ENCODE peak calls at places on chromosomes 6 and 20, in eight cellular contexts. V is GM12865, G is fibroblast of the aortic adventitia, F is lower lobe of right lung, Z is endothelial cell, N is MCF 10A, Q is prostate gland, M is foreskin fibroblast. J is an unnamed sample.
A peak's percentile ranks its signal among the peaks of the same experiment; 100 is the strongest.

GRCh38 chr20:47795214-47795667 is 10.0 kb upstream of the SULF2 start:
- DNase-seq in G (no peak), Q (peak; percentile 88), N (peak; percentile 99), Z (no peak), M (no peak), F (peak; percentile 38), V (no peak), J (no peak)

GRCh38 chr6:108107102-108107501 is 32.6 kb upstream of the OSTM1 start:
- DNase-seq in Z (no peak), M (no peak), F (no peak), N (no peak), Q (no peak), G (no peak), V (no peak), J (no peak)

GRCh38 chr20:62516345-62516744 is 40.5 kb upstream of the GATA5 start:
- DNase-seq in G (no peak), V (no peak), Q (no peak), Z (no peak), N (peak; percentile 40), F (no peak), M (no peak), J (no peak)

GRCh38 chr6:150730801-150731445 is 131.2 kb downstream of the PLEKHG1 start:
- DNase-seq in M (no peak), Q (no peak), N (no peak), F (no peak), G (no peak), Z (no peak), V (no peak), J (no peak)

GRCh38 chr6:50831216-50831615 is 12.5 kb downstream of the TFAP2B start:
- DNase-seq in Z (no peak), Q (no peak), N (no peak), V (no peak), M (no peak), F (no peak), G (no peak), J (no peak)

GRCh38 chr6:41063884-41064285 is 8.3 kb downstream of the OARD1 start:
- DNase-seq in F (no peak), Z (no peak), G (no peak), V (no peak), M (no peak), Q (no peak), N (no peak), J (no peak)

GRCh38 chr6:43717822-43718221 is 30.2 kb upstream of the MRPS18A start:
- DNase-seq in Z (no peak), F (no peak), G (peak; percentile 56), N (no peak), Q (no peak), V (no peak), M (no peak), J (no peak)

GRCh38 chr6:92469429-92469828 is 949.9 kb downstream of the EPHA7 start:
- DNase-seq in M (no peak), V (no peak), F (no peak), Q (no peak), Z (no peak), N (no peak), G (no peak), J (no peak)

GRCh38 chr20:38201356-38201755 is 36.3 kb upstream of the TGM2 start:
- DNase-seq in V (no peak), Q (no peak), F (peak; percentile 62), M (peak; percentile 84), Z (no peak), N (peak; percentile 65), G (peak; percentile 74), J (no peak)

GRCh38 chr20:59821788-59822187 is 111.6 kb downstream of the SYCP2 start:
- DNase-seq in Q (no peak), G (no peak), N (no peak), V (no peak), M (no peak), F (no peak), Z (no peak), J (no peak)

GRCh38 chr20:59818911-59819310 is 114.5 kb downstream of the SYCP2 start:
- DNase-seq in V (no peak), F (no peak), Z (no peak), G (no peak), Q (no peak), N (no peak), M (no peak), J (no peak)

GRCh38 chr20:59821201-59821600 is 112.2 kb downstream of the SYCP2 start:
- DNase-seq in F (no peak), Q (no peak), Z (no peak), V (no peak), N (no peak), M (no peak), G (no peak), J (no peak)

GRCh38 chr20:59819496-59820203 is 113.8 kb downstream of the SYCP2 start:
- DNase-seq in M (no peak), Z (no peak), N (no peak), F (no peak), V (no peak), Q (no peak), G (no peak), J (no peak)

GRCh38 chr20:59820204-59821041 is 113.0 kb downstream of the SYCP2 start:
- DNase-seq in G (no peak), M (no peak), N (peak; percentile 22), F (no peak), Z (no peak), Q (no peak), V (peak; percentile 9), J (no peak)
- TF ChIP-seq CTCF in G (no peak), M (no peak), N (no peak), F (no peak), Z (no peak), Q (no peak), V (no peak), J (no peak)

GRCh38 chr6:100461273-100461919 is 3.3 kb downstream of the SIM1 start:
- DNase-seq in V (no peak), F (no peak), G (no peak), Q (no peak), Z (peak; percentile 66), N (peak; percentile 42), M (no peak), J (no peak)

GRCh38 chr6:100459291-100459690 is 5.4 kb downstream of the SIM1 start:
- DNase-seq in F (no peak), Z (no peak), Q (no peak), N (no peak), V (no peak), G (no peak), M (no peak), J (no peak)

GRCh38 chr6:100462396-100462795 is 2.3 kb downstream of the SIM1 start:
- DNase-seq in Z (no peak), Q (no peak), G (no peak), F (no peak), V (no peak), N (no peak), M (no peak), J (no peak)

GRCh38 chr6:100461920-100462295 is 2.8 kb downstream of the SIM1 start:
- DNase-seq in N (no peak), Z (no peak), V (peak; percentile 43), M (no peak), F (no peak), G (no peak), Q (no peak), J (no peak)

DNA sequence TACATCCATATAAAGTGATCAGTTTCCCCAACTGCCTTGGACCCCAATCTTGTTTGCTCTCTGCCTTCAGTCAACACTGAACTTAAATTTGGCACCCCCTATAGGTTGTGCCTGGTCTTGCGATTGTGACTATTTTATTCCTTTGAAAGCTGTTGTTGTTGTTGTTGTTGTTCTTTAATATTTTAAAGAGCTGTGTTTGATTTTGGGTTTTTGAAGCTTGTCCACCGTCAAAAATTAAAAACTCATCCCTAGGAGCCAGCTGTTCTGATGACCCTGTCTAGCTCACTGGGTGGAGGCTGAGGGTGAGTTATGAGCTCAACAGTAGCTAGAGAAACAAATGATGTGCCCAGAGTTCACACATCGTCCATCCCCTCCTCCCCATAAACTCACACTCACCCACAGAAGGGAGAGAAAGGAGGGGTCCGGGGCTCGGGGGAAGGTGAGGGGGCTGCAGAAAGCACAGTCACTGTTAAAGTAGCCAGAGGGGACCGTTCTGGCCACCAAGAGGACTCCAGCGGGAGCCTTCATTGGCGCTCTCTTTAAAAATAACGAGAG is 4.0 kb downstream of the SIM1 start:
- DNase-seq in G (no peak), Q (no peak), V (no peak), N (peak; percentile 26), M (no peak), F (no peak), Z (peak; percentile 64), J (no peak)
- TF ChIP-seq CTCF in G (peak; percentile 37), Q (no peak), V (no peak), N (peak; percentile 27), M (peak; percentile 69), F (no peak), Z (peak; percentile 80), J (no peak)

DNA sequence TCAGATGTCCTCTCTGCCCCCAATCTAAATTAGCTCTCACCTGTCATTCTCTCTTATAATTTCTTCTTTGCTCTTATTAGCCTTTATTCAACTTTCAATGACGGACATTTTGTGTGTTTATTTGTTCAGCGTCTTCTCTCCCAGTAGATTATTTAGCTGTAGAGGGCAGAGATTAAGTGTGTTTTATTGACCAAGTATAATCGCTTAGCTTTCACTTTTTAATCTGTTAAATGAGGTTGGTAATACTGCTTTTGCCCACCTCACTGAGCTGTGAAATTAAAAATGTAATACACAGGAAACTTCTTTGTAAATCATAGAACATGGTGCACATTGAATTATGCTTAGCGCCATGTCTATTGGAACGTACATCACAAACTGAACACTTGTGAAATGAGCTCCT is 3.5 kb upstream of the CCN6 start:
- DNase-seq in V (no peak), Q (no peak), G (no peak), F (no peak), Z (no peak), M (no peak), N (no peak), J (no peak)
- TF ChIP-seq CTCF in V (no peak), Q (no peak), G (no peak), F (no peak), Z (no peak), M (no peak), N (no peak), J (no peak)

DNA sequence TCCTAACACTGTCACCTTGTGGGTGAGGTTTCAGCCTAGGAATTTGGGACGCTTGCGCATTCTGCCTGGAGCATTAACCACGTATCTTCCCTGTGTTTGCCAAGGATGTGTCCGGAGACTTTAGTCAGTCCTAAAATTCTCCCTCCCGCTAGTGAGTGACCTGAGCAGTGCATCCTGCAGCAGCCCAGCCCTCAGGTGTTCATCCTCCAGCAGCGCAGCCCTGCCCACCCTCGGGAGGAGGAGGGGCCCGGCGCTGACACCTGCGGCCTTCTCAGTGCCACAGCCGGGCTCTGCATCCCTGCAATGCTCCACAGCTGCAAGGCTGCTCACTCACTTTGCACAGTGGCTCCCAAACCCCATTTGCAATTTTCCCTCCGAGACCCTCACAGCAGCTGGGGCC is 79.5 kb downstream of the ERMARD start:
- DNase-seq in V (no peak), Z (no peak), F (no peak), Q (no peak), N (no peak), M (no peak), G (no peak), J (no peak)
- TF ChIP-seq CTCF in V (no peak), Z (no peak), F (no peak), Q (no peak), N (no peak), M (no peak), G (no peak), J (no peak)